ENCODE peak calls at places on chromosomes 2 and 18, in ten cellular contexts. Y, K, D, S, A, P, O, H, E and R are unnamed samples.

GRCh38 chr2:235940330-235940729 is 227.9 kb downstream of the GBX2 start:
- DNase-seq in A (no peak), O (no peak), E (peak), P (peak), H (peak), Y (peak), K (peak), S (no peak), D (no peak), R (no peak)

GRCh38 chr2:132430895-132431294 is 14.3 kb downstream of the GPR39 start:
- DNase-seq in S (no peak), Y (no peak), A (no peak), D (no peak), H (no peak), O (no peak), E (no peak), K (no peak), P (no peak), R (no peak)

GRCh38 chr2:134281815-134282419 is 28.0 kb downstream of the MGAT5 start:
- DNase-seq in Y (no peak), K (no peak), D (no peak), P (no peak), S (no peak), O (no peak), E (no peak), H (no peak), A (no peak), R (no peak)

GRCh38 chr2:209367091-209367747 is 56.6 kb upstream of the MAP2 start:
- DNase-seq in H (no peak), Y (no peak), D (no peak), O (no peak), A (no peak), K (no peak), P (no peak), S (no peak), E (peak), R (no peak)

GRCh38 chr2:28325567-28326468 is 66.8 kb upstream of the FOSL2 start:
- DNase-seq in H (no peak), O (no peak), A (no peak), D (no peak), S (no peak), E (no peak), K (no peak), P (no peak), Y (no peak), R (no peak)

GRCh38 chr2:219250044-219250781 is 2.8 kb upstream of the TUBA4B start:
- DNase-seq in E (no peak), O (no peak), P (no peak), Y (no peak), K (no peak), S (no peak), A (no peak), D (no peak), H (no peak), R (peak)

GRCh38 chr18:48943333-48943732 is 7.4 kb downstream of the SMAD7 start:
- DNase-seq in A (no peak), O (peak), E (no peak), D (no peak), K (no peak), P (no peak), Y (no peak), H (no peak), S (no peak), R (no peak)

GRCh38 chr18:46939998-46940571 is 22.7 kb downstream of the KATNAL2 start:
- DNase-seq in K (no peak), S (no peak), P (no peak), O (no peak), D (no peak), H (no peak), Y (no peak), E (peak), A (no peak), R (no peak)

GRCh38 chr2:73896362-73897239 is 3.8 kb downstream of the ACTG2 start:
- DNase-seq in P (peak), E (peak), H (no peak), A (peak), Y (no peak), S (no peak), O (no peak), D (peak), K (no peak), R (peak)

GRCh38 chr2:186820303-186820702 is 28.7 kb downstream of the ZSWIM2 start:
- DNase-seq in H (no peak), Y (no peak), K (no peak), S (no peak), P (no peak), O (no peak), A (no peak), E (peak), D (no peak), R (no peak)

GRCh38 chr2:163574309-163574708 is 161.5 kb downstream of the FIGN start:
- DNase-seq in O (no peak), K (no peak), S (no peak), E (no peak), A (no peak), P (no peak), Y (no peak), H (no peak), D (no peak), R (no peak)